ENCODE peak calls at places on chromosomes 7 and 10, in seven cellular contexts. N is RWPE1, Q is GM12865, K is B cell, X is NCI-H774, R is iPS-NIHi11, J is EH. Z is an unnamed sample.

GRCh38 chr10:114681542-114681941 is 23.5 kb upstream of the ABLIM1 start:
- DNase-seq in N (peak), Q (no peak), K (no peak), X (no peak), R (no peak), J (no peak), Z (peak)

GRCh38 chr7:137682596-137682995 is 164.2 kb downstream of the DGKI start:
- DNase-seq in N (no peak), Q (no peak), K (no peak), X (no peak), R (no peak), J (peak), Z (peak)

GRCh38 chr7:43639858-43640491 is 57.1 kb downstream of the STK17A start:
- DNase-seq in N (peak), Q (no peak), K (no peak), X (peak), R (no peak), J (peak), Z (peak)

GRCh38 chr10:77943086-77943901 is 16.7 kb upstream of the DLG5 start:
- DNase-seq in N (peak), Q (no peak), K (no peak), X (no peak), R (peak), J (peak), Z (peak)

GRCh38 chr10:106619353-106619752 is 545.2 kb downstream of the SORCS1 start:
- DNase-seq in N (no peak), Q (no peak), K (no peak), X (no peak), R (no peak), J (no peak), Z (no peak)

GRCh38 chr7:150945853-150946825 is 32.0 kb downstream of the KCNH2 start:
- DNase-seq in N (no peak), Q (no peak), K (no peak), X (no peak), R (no peak), J (no peak), Z (no peak)

GRCh38 chr7:41816111-41816510 is 113.2 kb upstream of the INHBA start:
- DNase-seq in N (no peak), Q (peak), K (no peak), X (no peak), R (no peak), J (no peak), Z (peak)

GRCh38 chr7:80929619-80930018 is 10.8 kb upstream of the SEMA3C start:
- DNase-seq in N (peak), Q (no peak), K (no peak), X (no peak), R (no peak), J (peak), Z (peak)

GRCh38 chr7:100141554-100141949 is 7.2 kb upstream of the LAMTOR4 start:
- DNase-seq in N (no peak), Q (no peak), K (no peak), X (no peak), R (no peak), J (no peak), Z (no peak)

GRCh38 chr10:35219292-35219691 is 92.6 kb downstream of the CREM start:
- DNase-seq in N (no peak), Q (no peak), K (no peak), X (no peak), R (no peak), J (no peak), Z (no peak)

GRCh38 chr10:6347391-6347951 is 144.7 kb downstream of the PFKFB3 start:
- DNase-seq in N (no peak), Q (peak), K (peak), X (no peak), R (no peak), J (peak), Z (no peak)

GRCh38 chr7:120996333-120996982 is 7.9 kb downstream of the CPED1 start:
- DNase-seq in N (peak), Q (peak), K (no peak), X (no peak), R (no peak), J (peak), Z (peak)

GRCh38 chr7:129657363-129657762 is 45.8 kb downstream of the NRF1 start:
- DNase-seq in N (peak), Q (no peak), K (no peak), X (no peak), R (no peak), J (no peak), Z (peak)

GRCh38 chr7:376306-376969 is 86.5 kb downstream of the FOXL3 start:
- DNase-seq in N (no peak), Q (no peak), K (peak), X (no peak), R (no peak), J (no peak), Z (no peak)

GRCh38 chr10:71912431-71912830 is 51.8 kb upstream of the CHST3 start:
- DNase-seq in N (no peak), Q (no peak), K (no peak), X (no peak), R (peak), J (peak), Z (no peak)

GRCh38 chr7:25964483-25964961 is 187.5 kb upstream of the NFE2L3 start:
- DNase-seq in N (no peak), Q (peak), K (no peak), X (no peak), R (no peak), J (no peak), Z (no peak)

GRCh38 chr7:92131764-92132330 is 2.4 kb downstream of the CYP51A1 start:
- DNase-seq in N (no peak), Q (peak), K (no peak), X (no peak), R (no peak), J (no peak), Z (no peak)

GRCh38 chr7:100486753-100487446 is 3.2 kb downstream of the NYAP1 start:
- DNase-seq in N (peak), Q (no peak), K (peak), X (no peak), R (peak), J (peak), Z (peak)

GRCh38 chr10:100129424-100129823 is 47.8 kb upstream of the CPN1 start:
- DNase-seq in N (no peak), Q (no peak), K (no peak), X (no peak), R (no peak), J (no peak), Z (no peak)

GRCh38 chr10:70771311-70772194 is 13.6 kb downstream of the TBATA start:
- DNase-seq in N (no peak), Q (no peak), K (no peak), X (no peak), R (no peak), J (no peak), Z (no peak)

GRCh38 chr7:94973844-94974243 is 66.5 kb downstream of the PPP1R9A start:
- DNase-seq in N (no peak), Q (no peak), K (no peak), X (no peak), R (no peak), J (no peak), Z (no peak)

GRCh38 chr10:109062371-109062770 is 860.9 kb downstream of the XPNPEP1 start:
- DNase-seq in N (no peak), Q (peak), K (no peak), X (no peak), R (no peak), J (peak), Z (peak)

GRCh38 chr10:131980757-131981428 is 830 bp downstream of the BNIP3 start:
- DNase-seq in N (no peak), Q (peak), K (no peak), X (no peak), R (peak), J (peak), Z (no peak)

GRCh38 chr10:111539246-111539645 is 462.4 kb downstream of the ADRA2A start:
- DNase-seq in N (no peak), Q (no peak), K (no peak), X (no peak), R (no peak), J (no peak), Z (no peak)

GRCh38 chr7:16587785-16588184 is 57.8 kb downstream of the ANKMY2 start:
- DNase-seq in N (no peak), Q (no peak), K (no peak), X (peak), R (peak), J (no peak), Z (no peak)

GRCh38 chr10:47346572-47347302 is 1.4 kb upstream of the RBP3 start:
- DNase-seq in N (peak), Q (no peak), K (no peak), X (peak), R (no peak), J (peak), Z (peak)

GRCh38 chr10:44384601-44385422 is at the start of gene CXCL12:
- DNase-seq in N (no peak), Q (peak), K (no peak), X (no peak), R (peak), J (peak), Z (peak)

GRCh38 chr10:106938448-106939014 is 226.0 kb downstream of the SORCS1 start:
- DNase-seq in N (no peak), Q (no peak), K (no peak), X (no peak), R (no peak), J (no peak), Z (no peak)

GRCh38 chr7:99539213-99539811 is 12.6 kb downstream of the FAM200A start:
- DNase-seq in N (no peak), Q (no peak), K (no peak), X (no peak), R (no peak), J (no peak), Z (no peak)

GRCh38 chr10:7316839-7317238 is 94.0 kb downstream of the SFMBT2 start:
- DNase-seq in N (no peak), Q (no peak), K (no peak), X (no peak), R (no peak), J (no peak), Z (no peak)

GRCh38 chr10:12264204-12264908 is 68.4 kb downstream of the CDC123 start:
- DNase-seq in N (peak), Q (peak), K (peak), X (peak), R (peak), J (peak), Z (peak)

GRCh38 chr10:6083523-6084475 is 5.0 kb upstream of the RBM17 start:
- DNase-seq in N (no peak), Q (no peak), K (no peak), X (no peak), R (no peak), J (peak), Z (peak)

GRCh38 chr7:149719050-149719899 is 54.1 kb downstream of the ZNF467 start:
- DNase-seq in N (no peak), Q (no peak), K (no peak), X (no peak), R (no peak), J (peak), Z (peak)

GRCh38 chr10:68049289-68050078 is 25.6 kb downstream of the HERC4 start:
- DNase-seq in N (no peak), Q (no peak), K (no peak), X (no peak), R (no peak), J (no peak), Z (peak)

GRCh38 chr7:106865130-106866115 is at the start of gene PIK3CG:
- DNase-seq in N (no peak), Q (peak), K (peak), X (no peak), R (no peak), J (no peak), Z (no peak)

GRCh38 chr7:93890464-93891068 is at the start of gene TFPI2:
- DNase-seq in N (peak), Q (peak), K (peak), X (no peak), R (peak), J (peak), Z (peak)

GRCh38 chr7:70520604-70521003 is 611.3 kb upstream of the GALNT17 start:
- DNase-seq in N (no peak), Q (no peak), K (no peak), X (no peak), R (no peak), J (peak), Z (peak)

Z was measured in iris pigment epithelial cell.